ENCODE peak calls at places on chromosomes 12 and 14, in four cellular contexts. One of them, this sample, is unnamed.
A peak's percentile ranks its signal among the peaks of the same experiment; 100 is the strongest.

GRCh38 chr12:131067993-131068942 is 114.6 kb downstream of the ADGRD1 start:
- DNase-seq in GM12878: no peak
- DNase-seq in HepG2: no peak
- DNase-seq in WTC11: no peak
- DNase-seq in this sample: no peak

GRCh38 chr14:55015006-55015405 is 11.9 kb downstream of the WDHD1 start:
- DNase-seq in GM12878: no peak
- DNase-seq in WTC11: no peak
- DNase-seq in HepG2: no peak
- DNase-seq in this sample: no peak

GRCh38 chr12:92502417-92503028 is 200.3 kb upstream of the PLEKHG7 start:
- DNase-seq in GM12878: peak; percentile 90
- DNase-seq in HepG2: peak; percentile 24
- DNase-seq in WTC11: no peak
- DNase-seq in this sample: no peak

GRCh38 chr12:132572106-132572505 is 38.3 kb downstream of the LRCOL1 start:
- DNase-seq in GM12878: no peak
- DNase-seq in WTC11: no peak
- DNase-seq in HepG2: no peak
- DNase-seq in this sample: no peak

GRCh38 chr14:77186911-77187648 is 5.5 kb downstream of the TMEM63C start:
- DNase-seq in WTC11: peak; percentile 35
- DNase-seq in GM12878: no peak
- DNase-seq in HepG2: no peak
- DNase-seq in this sample: no peak

GRCh38 chr12:52066346-52067080 is 3.3 kb upstream of the ATG101 start:
- DNase-seq in HepG2: no peak
- DNase-seq in WTC11: no peak
- DNase-seq in GM12878: no peak
- DNase-seq in this sample: no peak

GRCh38 chr12:20350495-20350894 is 17.8 kb upstream of the PDE3A start:
- DNase-seq in HepG2: no peak
- DNase-seq in GM12878: no peak
- DNase-seq in WTC11: no peak
- DNase-seq in this sample: no peak

GRCh38 chr14:84454114-84454513 is 1075.8 kb upstream of the FLRT2 start:
- DNase-seq in GM12878: no peak
- DNase-seq in HepG2: no peak
- DNase-seq in WTC11: no peak
- DNase-seq in this sample: no peak

GRCh38 chr14:68210729-68211299 is 391.2 kb downstream of the RAD51B start:
- DNase-seq in HepG2: peak; percentile 39
- DNase-seq in WTC11: no peak
- DNase-seq in GM12878: peak; percentile 100
- DNase-seq in this sample: peak; percentile 71

GRCh38 chr12:95607642-95608041 is 56.4 kb upstream of the USP44 start:
- DNase-seq in GM12878: no peak
- DNase-seq in HepG2: peak; percentile 18
- DNase-seq in WTC11: no peak
- DNase-seq in this sample: no peak

GRCh38 chr14:71355324-71356201 is 448.3 kb downstream of the PCNX1 start:
- DNase-seq in WTC11: no peak
- DNase-seq in GM12878: no peak
- DNase-seq in HepG2: no peak
- DNase-seq in this sample: peak; percentile 83

GRCh38 chr14:56137842-56138241 is 19.6 kb downstream of the PELI2 start:
- DNase-seq in GM12878: no peak
- DNase-seq in HepG2: no peak
- DNase-seq in WTC11: peak; percentile 43
- DNase-seq in this sample: no peak

GRCh38 chr14:56211844-56212243 is 93.6 kb downstream of the PELI2 start:
- DNase-seq in GM12878: no peak
- DNase-seq in HepG2: no peak
- DNase-seq in WTC11: no peak
- DNase-seq in this sample: no peak

GRCh38 chr12:31037921-31038320 is 35.7 kb upstream of the DDX11 start:
- DNase-seq in HepG2: no peak
- DNase-seq in GM12878: no peak
- DNase-seq in WTC11: no peak
- DNase-seq in this sample: no peak

GRCh38 chr12:29208935-29209701 is 60.0 kb downstream of the FAR2 start:
- DNase-seq in WTC11: no peak
- DNase-seq in GM12878: no peak
- DNase-seq in HepG2: no peak
- DNase-seq in this sample: no peak

GRCh38 chr12:99600388-99600787 is 47.2 kb upstream of the GARIN6 start:
- DNase-seq in WTC11: no peak
- DNase-seq in HepG2: no peak
- DNase-seq in GM12878: peak; percentile 37
- DNase-seq in this sample: no peak

GRCh38 chr12:7695159-7695930 is at the start of gene GDF3:
- DNase-seq in HepG2: no peak
- DNase-seq in WTC11: no peak
- DNase-seq in GM12878: no peak
- DNase-seq in this sample: peak; percentile 16

GRCh38 chr14:35881280-35881679 is 55.1 kb downstream of the BRMS1L start:
- DNase-seq in HepG2: no peak
- DNase-seq in GM12878: no peak
- DNase-seq in WTC11: no peak
- DNase-seq in this sample: no peak

GRCh38 chr12:109735051-109735521 is 21.5 kb downstream of the FAM222A start:
- DNase-seq in GM12878: no peak
- DNase-seq in WTC11: peak; percentile 11
- DNase-seq in HepG2: no peak
- DNase-seq in this sample: no peak

GRCh38 chr12:74794522-74794921 is 256.9 kb downstream of the ATXN7L3B start:
- DNase-seq in HepG2: no peak
- DNase-seq in WTC11: no peak
- DNase-seq in GM12878: no peak
- DNase-seq in this sample: no peak

GRCh38 chr14:68843471-68844209 is 50.8 kb upstream of the ZFP36L1 start:
- DNase-seq in HepG2: no peak
- DNase-seq in GM12878: no peak
- DNase-seq in WTC11: peak; percentile 80
- DNase-seq in this sample: peak; percentile 49

GRCh38 chr14:22276913-22277816 is 311.9 kb downstream of the DAD1 start:
- DNase-seq in WTC11: no peak
- DNase-seq in HepG2: peak; percentile 46
- DNase-seq in GM12878: no peak
- DNase-seq in this sample: peak; percentile 6

GRCh38 chr14:45587142-45587541 is 334.1 kb upstream of the MIS18BP1 start:
- DNase-seq in WTC11: no peak
- DNase-seq in HepG2: no peak
- DNase-seq in GM12878: no peak
- DNase-seq in this sample: no peak

GRCh38 chr14:24150567-24150966 is 3.3 kb downstream of the RNF31 start:
- DNase-seq in GM12878: no peak
- DNase-seq in HepG2: no peak
- DNase-seq in WTC11: no peak
- DNase-seq in this sample: no peak

GRCh38 chr14:101502761-101503392 is 58.4 kb upstream of the DIO3 start:
- DNase-seq in GM12878: no peak
- DNase-seq in HepG2: no peak
- DNase-seq in WTC11: no peak
- DNase-seq in this sample: no peak

GRCh38 chr14:99230271-99231141 is 41.5 kb downstream of the BCL11B start:
- DNase-seq in GM12878: no peak
- DNase-seq in HepG2: no peak
- DNase-seq in WTC11: no peak
- DNase-seq in this sample: peak; percentile 9

GRCh38 chr12:93990832-93991748 is 157.3 kb upstream of the PLXNC1 start:
- DNase-seq in HepG2: peak; percentile 45
- DNase-seq in GM12878: no peak
- DNase-seq in WTC11: peak; percentile 57
- DNase-seq in this sample: peak; percentile 13

GRCh38 chr12:16972923-16973770 is 367.2 kb upstream of the LMO3 start:
- DNase-seq in HepG2: peak; percentile 0
- DNase-seq in WTC11: no peak
- DNase-seq in GM12878: no peak
- DNase-seq in this sample: no peak

GRCh38 chr14:55272922-55273321 is 1.7 kb downstream of the FBXO34 start:
- DNase-seq in HepG2: no peak
- DNase-seq in GM12878: no peak
- DNase-seq in WTC11: no peak
- DNase-seq in this sample: no peak

GRCh38 chr12:49288922-49289555 is 5.9 kb upstream of the PRPH start:
- DNase-seq in GM12878: no peak
- DNase-seq in HepG2: no peak
- DNase-seq in WTC11: no peak
- DNase-seq in this sample: no peak

GRCh38 chr12:50482566-50482965 is 22.2 kb upstream of the DIP2B start:
- DNase-seq in GM12878: no peak
- DNase-seq in WTC11: no peak
- DNase-seq in HepG2: no peak
- DNase-seq in this sample: no peak

GRCh38 chr12:55642275-55643068 is 5.8 kb downstream of the OR10P1 start:
- DNase-seq in GM12878: no peak
- DNase-seq in WTC11: no peak
- DNase-seq in HepG2: no peak
- DNase-seq in this sample: no peak

GRCh38 chr12:48510111-48510510 is 15.3 kb upstream of the OR8S1 start:
- DNase-seq in WTC11: no peak
- DNase-seq in HepG2: no peak
- DNase-seq in GM12878: no peak
- DNase-seq in this sample: no peak

GRCh38 chr12:6548556-6549378 is 7.1 kb downstream of the IFFO1 start:
- DNase-seq in GM12878: no peak
- DNase-seq in HepG2: no peak
- DNase-seq in WTC11: no peak
- DNase-seq in this sample: no peak

GRCh38 chr14:51283402-51283825 is 43.4 kb downstream of the TMX1 start:
- DNase-seq in WTC11: no peak
- DNase-seq in GM12878: no peak
- DNase-seq in HepG2: peak; percentile 74
- DNase-seq in this sample: peak; percentile 40

GRCh38 chr12:120376416-120376815 is 7.5 kb upstream of the MSI1 start:
- DNase-seq in WTC11: no peak
- DNase-seq in GM12878: no peak
- DNase-seq in HepG2: no peak
- DNase-seq in this sample: no peak
- TF ChIP-seq TCF7 in WTC11: no peak
- TF ChIP-seq TCF7 in GM12878: no peak
- TF ChIP-seq TCF7 in HepG2: no peak
- TF ChIP-seq TCF7 in this sample: no peak

DNA sequence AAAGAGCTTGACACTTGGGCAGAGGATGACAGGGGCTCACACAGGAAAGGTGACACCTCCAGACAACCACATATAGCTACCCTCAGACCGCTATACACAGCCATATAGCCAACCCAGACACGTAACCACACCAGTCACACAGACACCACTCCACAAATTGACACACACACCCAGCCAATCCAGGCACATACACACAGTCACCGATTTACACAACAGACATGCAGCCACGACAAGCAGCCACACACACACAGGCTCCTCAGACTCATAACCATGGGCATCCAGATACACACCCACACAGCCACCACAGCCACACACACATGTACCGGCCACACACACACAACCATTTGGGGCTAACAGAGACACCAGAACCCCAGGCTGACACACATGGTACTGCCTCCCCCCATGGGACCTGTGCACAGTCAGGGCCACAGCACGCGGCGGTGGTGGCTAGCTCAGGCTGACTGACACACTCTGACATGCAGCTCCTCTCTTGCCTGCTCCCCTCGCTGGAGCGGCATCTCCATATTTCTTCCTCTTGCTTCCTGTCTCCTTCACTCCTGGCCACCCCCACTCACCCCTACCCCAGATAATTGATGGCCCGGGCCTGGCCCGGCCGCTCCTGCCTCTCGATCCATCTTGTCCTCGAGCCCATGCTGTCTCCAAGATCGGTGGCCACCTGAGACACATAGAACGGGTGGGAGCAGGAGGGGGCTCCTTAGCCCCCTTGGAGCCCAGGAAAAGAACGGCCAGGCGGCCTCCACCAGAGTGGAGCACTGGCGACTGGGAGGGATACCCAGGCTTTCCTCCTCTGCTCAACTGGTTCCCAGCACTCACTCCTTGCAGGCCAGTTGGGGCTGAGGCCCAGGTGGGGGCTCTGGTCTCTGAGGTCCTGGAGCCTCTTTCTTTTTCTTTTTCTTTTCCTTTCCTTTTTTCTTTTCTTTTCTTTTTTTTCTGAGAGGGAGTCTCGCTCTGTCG is 6.0 kb upstream of the SHMT2 start:
- DNase-seq in GM12878: no peak
- DNase-seq in WTC11: no peak
- DNase-seq in HepG2: no peak
- DNase-seq in this sample: no peak
- TF ChIP-seq SP1 in GM12878: no peak
- TF ChIP-seq SP1 in WTC11: no peak
- TF ChIP-seq SP1 in HepG2: no peak
- TF ChIP-seq SP1 in this sample: no peak

GRCh38 chr14:105496831-105497591 is 6.0 kb downstream of the TEDC1 start:
- DNase-seq in WTC11: peak; percentile 8
- DNase-seq in GM12878: no peak
- DNase-seq in HepG2: no peak
- DNase-seq in this sample: no peak
- TF ChIP-seq TCF7 in WTC11: no peak
- TF ChIP-seq TCF7 in GM12878: no peak
- TF ChIP-seq TCF7 in HepG2: no peak
- TF ChIP-seq TCF7 in this sample: no peak

DNA sequence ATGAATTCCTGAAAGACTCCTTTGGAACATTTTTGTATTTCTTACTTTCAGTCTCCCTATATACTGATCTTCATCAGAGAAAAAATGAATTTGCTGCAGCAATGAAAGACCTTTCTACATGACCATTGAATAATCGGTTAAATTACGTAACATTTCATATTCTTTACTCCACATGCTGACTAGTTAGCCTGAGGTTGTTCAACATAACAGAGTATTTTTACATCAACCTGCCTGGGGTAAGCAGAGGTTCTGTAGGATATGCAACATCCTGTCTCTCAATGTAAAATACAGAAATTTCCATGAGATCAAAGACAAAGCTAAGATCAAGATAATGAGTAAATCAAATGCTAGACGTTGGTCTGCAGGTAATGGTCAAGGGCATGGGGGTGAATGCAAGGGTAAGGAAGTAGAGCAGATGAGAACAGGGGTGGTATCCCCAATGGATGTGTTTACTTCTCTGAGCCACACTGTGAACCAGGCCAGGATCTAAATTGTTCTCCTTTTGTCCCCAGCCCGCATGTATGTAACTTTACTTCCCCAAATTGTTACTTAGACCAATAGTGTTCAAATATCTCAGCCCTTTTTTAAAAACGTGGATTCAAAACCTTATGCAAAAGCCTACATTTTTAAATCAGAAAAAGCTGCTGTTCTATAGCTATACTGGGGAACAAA is 45.3 kb downstream of the DUSP6 start:
- DNase-seq in WTC11: no peak
- DNase-seq in GM12878: no peak
- DNase-seq in HepG2: no peak
- DNase-seq in this sample: no peak
- TF ChIP-seq SP1 in WTC11: no peak
- TF ChIP-seq SP1 in GM12878: no peak
- TF ChIP-seq SP1 in HepG2: no peak
- TF ChIP-seq SP1 in this sample: no peak

GRCh38 chr14:58731465-58732330 is 93.9 kb downstream of the DACT1 start:
- DNase-seq in GM12878: no peak
- DNase-seq in HepG2: no peak
- DNase-seq in WTC11: no peak
- DNase-seq in this sample: no peak
- TF ChIP-seq TCF7 in GM12878: no peak
- TF ChIP-seq TCF7 in HepG2: no peak
- TF ChIP-seq TCF7 in WTC11: no peak
- TF ChIP-seq TCF7 in this sample: no peak

GRCh38 chr14:104827173-104828055 is 26.5 kb downstream of the ZBTB42 start:
- DNase-seq in WTC11: peak; percentile 93
- DNase-seq in HepG2: peak; percentile 76
- DNase-seq in GM12878: no peak
- DNase-seq in this sample: peak; percentile 74
- TF ChIP-seq SP1 in WTC11: peak; percentile 63
- TF ChIP-seq SP1 in HepG2: peak; percentile 15
- TF ChIP-seq SP1 in GM12878: no peak
- TF ChIP-seq SP1 in this sample: no peak